ENCODE peak calls at places on chromosomes 1 and 21, in nine cellular contexts. One of them, this sample, is unnamed.

GRCh38 chr1:110876748-110877341 is 3.9 kb downstream of the CD53 start:
- DNase-seq in Calu3: no peak
- DNase-seq in heart left ventricle: no peak
- DNase-seq in activated CD4-positive, alpha-beta T cell treated with anti-CD3 and anti-CD28 coated beads for 4 hours: no peak
- DNase-seq in T1000: no peak
- DNase-seq in adipocyte: no peak
- DNase-seq in OCI-LY7: no peak
- DNase-seq in fibroblast of mammary gland: no peak
- DNase-seq in T-helper 1 cell: no peak
- DNase-seq in this sample: no peak

GRCh38 chr1:201506092-201506491 is 831 bp downstream of the CSRP1 start:
- DNase-seq in Calu3: no peak
- DNase-seq in fibroblast of mammary gland: no peak
- DNase-seq in heart left ventricle: no peak
- DNase-seq in T1000: no peak
- DNase-seq in activated CD4-positive, alpha-beta T cell treated with anti-CD3 and anti-CD28 coated beads for 4 hours: no peak
- DNase-seq in T-helper 1 cell: no peak
- DNase-seq in OCI-LY7: no peak
- DNase-seq in adipocyte: peak
- DNase-seq in this sample: peak

GRCh38 chr1:85862456-85862855 is 154.2 kb upstream of the ZNHIT6 start:
- DNase-seq in activated CD4-positive, alpha-beta T cell treated with anti-CD3 and anti-CD28 coated beads for 4 hours: no peak
- DNase-seq in Calu3: peak
- DNase-seq in fibroblast of mammary gland: peak
- DNase-seq in T-helper 1 cell: no peak
- DNase-seq in OCI-LY7: no peak
- DNase-seq in adipocyte: no peak
- DNase-seq in T1000: no peak
- DNase-seq in heart left ventricle: no peak
- DNase-seq in this sample: peak

GRCh38 chr1:234986750-234987414 is 141.8 kb downstream of the TOMM20 start:
- DNase-seq in adipocyte: peak
- DNase-seq in fibroblast of mammary gland: peak
- DNase-seq in T-helper 1 cell: no peak
- DNase-seq in heart left ventricle: peak
- DNase-seq in Calu3: no peak
- DNase-seq in OCI-LY7: no peak
- DNase-seq in activated CD4-positive, alpha-beta T cell treated with anti-CD3 and anti-CD28 coated beads for 4 hours: no peak
- DNase-seq in T1000: no peak
- DNase-seq in this sample: peak

GRCh38 chr21:44273046-44273445 is 11.3 kb upstream of the DNMT3L start:
- DNase-seq in OCI-LY7: no peak
- DNase-seq in fibroblast of mammary gland: no peak
- DNase-seq in adipocyte: no peak
- DNase-seq in T1000: no peak
- DNase-seq in heart left ventricle: peak
- DNase-seq in activated CD4-positive, alpha-beta T cell treated with anti-CD3 and anti-CD28 coated beads for 4 hours: no peak
- DNase-seq in T-helper 1 cell: no peak
- DNase-seq in Calu3: no peak
- DNase-seq in this sample: no peak

GRCh38 chr1:201731142-201731541 is 97.8 kb upstream of the IPO9 start:
- DNase-seq in OCI-LY7: no peak
- DNase-seq in activated CD4-positive, alpha-beta T cell treated with anti-CD3 and anti-CD28 coated beads for 4 hours: no peak
- DNase-seq in T1000: no peak
- DNase-seq in Calu3: no peak
- DNase-seq in heart left ventricle: no peak
- DNase-seq in fibroblast of mammary gland: no peak
- DNase-seq in adipocyte: no peak
- DNase-seq in T-helper 1 cell: no peak
- DNase-seq in this sample: no peak

GRCh38 chr21:37273911-37274690 is 7.0 kb upstream of the VPS26C start:
- DNase-seq in OCI-LY7: no peak
- DNase-seq in Calu3: no peak
- DNase-seq in activated CD4-positive, alpha-beta T cell treated with anti-CD3 and anti-CD28 coated beads for 4 hours: no peak
- DNase-seq in heart left ventricle: no peak
- DNase-seq in T1000: no peak
- DNase-seq in T-helper 1 cell: no peak
- DNase-seq in adipocyte: no peak
- DNase-seq in fibroblast of mammary gland: no peak
- DNase-seq in this sample: no peak

GRCh38 chr1:152959273-152959672 is 11.2 kb upstream of the SPRR4 start:
- DNase-seq in adipocyte: no peak
- DNase-seq in activated CD4-positive, alpha-beta T cell treated with anti-CD3 and anti-CD28 coated beads for 4 hours: no peak
- DNase-seq in fibroblast of mammary gland: no peak
- DNase-seq in T-helper 1 cell: no peak
- DNase-seq in Calu3: no peak
- DNase-seq in T1000: no peak
- DNase-seq in OCI-LY7: no peak
- DNase-seq in heart left ventricle: no peak
- DNase-seq in this sample: no peak

GRCh38 chr1:203911806-203912205 is 50.4 kb downstream of the SNRPE start:
- DNase-seq in heart left ventricle: no peak
- DNase-seq in fibroblast of mammary gland: no peak
- DNase-seq in activated CD4-positive, alpha-beta T cell treated with anti-CD3 and anti-CD28 coated beads for 4 hours: no peak
- DNase-seq in adipocyte: peak
- DNase-seq in T-helper 1 cell: no peak
- DNase-seq in OCI-LY7: no peak
- DNase-seq in T1000: no peak
- DNase-seq in Calu3: no peak
- DNase-seq in this sample: peak

This sample was measured in choroid plexus epithelial cell.